ENCODE peak calls at places on chromosomes 1 and 21, in four cellular contexts. One of them, this sample, is unnamed.

GRCh38 chr1:24865168-24865567 is 64.9 kb downstream of the RUNX3 start:
- DNase-seq in Calu3: no peak
- DNase-seq in HFFc6: no peak
- DNase-seq in endothelial cell: no peak
- DNase-seq in this sample: no peak

GRCh38 chr1:193143285-193143684 is 21.5 kb downstream of the CDC73 start:
- DNase-seq in Calu3: no peak
- DNase-seq in HFFc6: no peak
- DNase-seq in endothelial cell: no peak
- DNase-seq in this sample: peak

GRCh38 chr21:30444204-30444603 is 4.1 kb downstream of the KRTAP15-1 start:
- DNase-seq in Calu3: no peak
- DNase-seq in HFFc6: no peak
- DNase-seq in endothelial cell: peak
- DNase-seq in this sample: no peak

GRCh38 chr1:230816018-230816417 is 52.3 kb downstream of the C1orf198 start:
- DNase-seq in Calu3: no peak
- DNase-seq in HFFc6: no peak
- DNase-seq in endothelial cell: no peak
- DNase-seq in this sample: no peak

GRCh38 chr1:119001181-119002018 is 13.3 kb upstream of the TBX15 start:
- DNase-seq in Calu3: peak
- DNase-seq in HFFc6: no peak
- DNase-seq in endothelial cell: no peak
- DNase-seq in this sample: no peak

GRCh38 chr1:204959374-204959773 is 83.6 kb upstream of the CNTN2 start:
- DNase-seq in Calu3: no peak
- DNase-seq in HFFc6: no peak
- DNase-seq in endothelial cell: no peak
- DNase-seq in this sample: no peak

GRCh38 chr21:45443595-45444181 is 38.7 kb downstream of the COL18A1 start:
- DNase-seq in Calu3: no peak
- DNase-seq in HFFc6: no peak
- DNase-seq in endothelial cell: no peak
- DNase-seq in this sample: no peak

GRCh38 chr1:36835017-36835695 is 199.2 kb downstream of the GRIK3 start:
- DNase-seq in Calu3: no peak
- DNase-seq in HFFc6: no peak
- DNase-seq in endothelial cell: no peak
- DNase-seq in this sample: no peak

GRCh38 chr1:159170639-159171038 is 776 bp upstream of the CADM3 start:
- DNase-seq in Calu3: no peak
- DNase-seq in HFFc6: no peak
- DNase-seq in endothelial cell: no peak
- DNase-seq in this sample: no peak

GRCh38 chr1:233679030-233679429 is 65.1 kb downstream of the KCNK1 start:
- DNase-seq in Calu3: no peak
- DNase-seq in HFFc6: no peak
- DNase-seq in endothelial cell: no peak
- DNase-seq in this sample: no peak

GRCh38 chr1:86739901-86740507 is 35.6 kb downstream of the SH3GLB1 start:
- DNase-seq in Calu3: no peak
- DNase-seq in HFFc6: no peak
- DNase-seq in endothelial cell: no peak
- DNase-seq in this sample: no peak

GRCh38 chr1:157163273-157164127 is 25.3 kb upstream of the ETV3 start:
- DNase-seq in Calu3: peak
- DNase-seq in HFFc6: peak
- DNase-seq in endothelial cell: peak
- DNase-seq in this sample: peak

GRCh38 chr1:165539306-165539705 is 4.5 kb upstream of the LRRC52 start:
- DNase-seq in Calu3: peak
- DNase-seq in HFFc6: no peak
- DNase-seq in endothelial cell: no peak
- DNase-seq in this sample: no peak

GRCh38 chr21:17828223-17828622 is 9.1 kb upstream of the C21orf91 start:
- DNase-seq in Calu3: no peak
- DNase-seq in HFFc6: peak
- DNase-seq in endothelial cell: no peak
- DNase-seq in this sample: peak

GRCh38 chr1:246931549-246932365 is at the start of gene AHCTF1:
- DNase-seq in Calu3: peak
- DNase-seq in HFFc6: peak
- DNase-seq in endothelial cell: peak
- DNase-seq in this sample: peak

GRCh38 chr1:242425232-242425631 is 99.3 kb downstream of the PLD5 start:
- DNase-seq in Calu3: no peak
- DNase-seq in HFFc6: no peak
- DNase-seq in endothelial cell: no peak
- DNase-seq in this sample: no peak

GRCh38 chr1:244419004-244419403 is 32.7 kb downstream of the ADSS2 start:
- DNase-seq in Calu3: no peak
- DNase-seq in HFFc6: no peak
- DNase-seq in endothelial cell: no peak
- DNase-seq in this sample: no peak

GRCh38 chr21:16425297-16425696 is 695.5 kb downstream of the USP25 start:
- DNase-seq in Calu3: no peak
- DNase-seq in HFFc6: no peak
- DNase-seq in endothelial cell: no peak
- DNase-seq in this sample: no peak

GRCh38 chr1:58072450-58072849 is 474.1 kb downstream of the OMA1 start:
- DNase-seq in Calu3: no peak
- DNase-seq in HFFc6: no peak
- DNase-seq in endothelial cell: no peak
- DNase-seq in this sample: no peak

GRCh38 chr1:227542153-227543120 is 20.9 kb upstream of the ZNF678 start:
- DNase-seq in Calu3: peak
- DNase-seq in HFFc6: peak
- DNase-seq in endothelial cell: peak
- DNase-seq in this sample: peak

GRCh38 chr1:193609592-193609991 is 423.2 kb upstream of the B3GALT2 start:
- DNase-seq in Calu3: no peak
- DNase-seq in HFFc6: no peak
- DNase-seq in endothelial cell: no peak
- DNase-seq in this sample: no peak

GRCh38 chr1:22689505-22689904 is 21.1 kb upstream of the EPHB2 start:
- DNase-seq in Calu3: no peak
- DNase-seq in HFFc6: peak
- DNase-seq in endothelial cell: no peak
- DNase-seq in this sample: peak

GRCh38 chr1:205500240-205501218 is 3.9 kb upstream of the CDK18 start:
- DNase-seq in Calu3: no peak
- DNase-seq in HFFc6: peak
- DNase-seq in endothelial cell: no peak
- DNase-seq in this sample: no peak

GRCh38 chr1:173297798-173298391 is 90.8 kb upstream of the TNFSF4 start:
- DNase-seq in Calu3: no peak
- DNase-seq in HFFc6: no peak
- DNase-seq in endothelial cell: no peak
- DNase-seq in this sample: peak

GRCh38 chr1:36387141-36387949 is 1.6 kb upstream of the STK40 start:
- DNase-seq in Calu3: no peak
- DNase-seq in HFFc6: peak
- DNase-seq in endothelial cell: no peak
- DNase-seq in this sample: peak

GRCh38 chr1:245825128-245825901 is 670.5 kb downstream of the KIF26B start:
- DNase-seq in Calu3: no peak
- DNase-seq in HFFc6: no peak
- DNase-seq in endothelial cell: no peak
- DNase-seq in this sample: no peak
- TF ChIP-seq CTCF in Calu3: no peak
- TF ChIP-seq CTCF in HFFc6: no peak
- TF ChIP-seq CTCF in endothelial cell: no peak
- TF ChIP-seq CTCF in this sample: peak

DNA sequence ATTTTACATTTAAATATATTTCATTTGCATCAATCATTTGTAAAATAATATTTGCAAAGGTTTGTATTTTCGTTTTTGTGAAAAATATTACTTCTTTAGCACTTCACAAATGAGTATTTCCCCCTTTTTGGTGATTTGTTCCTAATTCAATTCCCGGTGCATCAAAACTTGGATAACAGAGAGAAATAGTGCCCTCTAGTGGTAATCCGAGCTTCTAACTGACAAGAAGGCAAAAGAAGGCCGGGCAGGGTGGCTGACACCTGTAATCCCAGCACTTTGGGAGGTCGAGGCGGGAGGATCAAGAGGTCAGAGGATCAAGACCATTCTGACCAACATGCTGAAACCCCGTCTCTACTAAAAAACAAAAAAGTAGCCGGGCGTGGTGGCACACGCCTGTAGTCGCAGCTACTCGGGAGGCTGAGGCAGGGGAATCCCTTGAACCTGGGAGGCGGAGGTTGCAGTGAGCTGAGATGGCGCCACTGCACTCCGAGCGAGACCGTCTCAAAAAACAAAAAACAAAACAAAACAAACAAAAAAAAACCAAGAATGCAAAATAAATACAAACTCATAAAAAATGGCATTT is 137.7 kb downstream of the COL11A1 start:
- DNase-seq in Calu3: peak
- DNase-seq in HFFc6: peak
- DNase-seq in endothelial cell: peak
- DNase-seq in this sample: peak
- TF ChIP-seq CTCF in Calu3: no peak
- TF ChIP-seq CTCF in HFFc6: peak
- TF ChIP-seq CTCF in endothelial cell: peak
- TF ChIP-seq CTCF in this sample: peak

GRCh38 chr1:229046251-229046853 is 224.6 kb upstream of the RAB4A start:
- DNase-seq in Calu3: no peak
- DNase-seq in HFFc6: no peak
- DNase-seq in endothelial cell: no peak
- DNase-seq in this sample: no peak
- TF ChIP-seq CTCF in Calu3: no peak
- TF ChIP-seq CTCF in HFFc6: no peak
- TF ChIP-seq CTCF in endothelial cell: no peak
- TF ChIP-seq CTCF in this sample: no peak

DNA sequence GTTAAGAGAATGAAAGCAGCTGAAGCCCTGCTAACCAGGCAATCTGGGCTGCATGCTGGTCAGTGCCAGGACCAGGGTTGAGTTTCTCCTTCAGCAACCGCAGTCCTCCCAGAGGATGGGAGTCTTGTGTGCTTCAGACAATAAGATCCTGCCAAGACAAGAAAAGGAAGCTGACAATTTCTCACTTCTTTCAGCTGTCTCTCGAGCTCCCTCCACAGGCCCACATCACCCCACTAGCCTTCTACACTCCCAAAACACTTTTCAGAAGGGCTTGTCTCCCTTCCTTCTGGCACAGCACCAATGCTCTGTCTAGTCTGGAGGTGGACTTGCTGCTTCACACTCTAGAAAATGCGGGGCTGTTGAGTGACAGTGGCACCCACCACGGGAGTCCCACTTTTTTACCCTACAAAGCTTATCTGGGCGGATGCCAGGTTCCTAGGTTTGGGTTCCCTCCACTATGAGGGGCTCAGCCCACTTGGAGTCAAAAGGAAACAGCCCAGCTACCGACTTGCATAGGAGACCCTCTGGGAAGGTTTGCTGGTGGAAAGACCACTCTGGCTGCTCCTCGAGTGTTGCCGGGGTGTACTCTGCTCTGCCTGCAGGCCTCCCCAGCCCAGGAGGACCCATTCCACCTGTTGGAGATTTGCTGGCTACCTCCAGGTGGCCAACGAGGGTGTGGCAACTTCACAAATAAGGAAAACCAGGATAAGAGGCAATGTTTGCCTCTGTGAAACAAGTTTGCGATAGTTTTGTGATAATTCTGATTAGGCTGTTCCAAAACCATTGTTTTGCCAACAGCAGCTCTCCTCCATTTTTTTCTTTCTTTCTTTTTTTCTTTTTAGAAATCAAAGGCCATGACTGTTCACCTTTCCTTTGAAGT is 68.9 kb downstream of the TENT5C start:
- DNase-seq in Calu3: no peak
- DNase-seq in HFFc6: no peak
- DNase-seq in endothelial cell: peak
- DNase-seq in this sample: no peak
- TF ChIP-seq CTCF in Calu3: no peak
- TF ChIP-seq CTCF in HFFc6: peak
- TF ChIP-seq CTCF in endothelial cell: no peak
- TF ChIP-seq CTCF in this sample: no peak

GRCh38 chr1:81811757-81812371 is 11.1 kb downstream of the ADGRL2 start:
- DNase-seq in Calu3: no peak
- DNase-seq in HFFc6: no peak
- DNase-seq in endothelial cell: no peak
- DNase-seq in this sample: no peak
- TF ChIP-seq CTCF in Calu3: no peak
- TF ChIP-seq CTCF in HFFc6: peak
- TF ChIP-seq CTCF in endothelial cell: peak
- TF ChIP-seq CTCF in this sample: peak

GRCh38 chr1:55071477-55071876 is 32.1 kb downstream of the PCSK9 start:
- DNase-seq in Calu3: peak
- DNase-seq in HFFc6: peak
- DNase-seq in endothelial cell: peak
- DNase-seq in this sample: peak
- TF ChIP-seq CTCF in Calu3: peak
- TF ChIP-seq CTCF in HFFc6: peak
- TF ChIP-seq CTCF in endothelial cell: no peak
- TF ChIP-seq CTCF in this sample: peak

GRCh38 chr1:182195733-182196132 is 134.2 kb upstream of the ZNF648 start:
- DNase-seq in Calu3: no peak
- DNase-seq in HFFc6: no peak
- DNase-seq in endothelial cell: no peak
- DNase-seq in this sample: no peak

GRCh38 chr1:182196897-182197546 is 135.5 kb upstream of the ZNF648 start:
- DNase-seq in Calu3: no peak
- DNase-seq in HFFc6: no peak
- DNase-seq in endothelial cell: no peak
- DNase-seq in this sample: no peak

GRCh38 chr1:182200025-182200814 is 138.7 kb upstream of the ZNF648 start:
- DNase-seq in Calu3: no peak
- DNase-seq in HFFc6: no peak
- DNase-seq in endothelial cell: no peak
- DNase-seq in this sample: no peak

GRCh38 chr1:182197555-182197954 is 136.0 kb upstream of the ZNF648 start:
- DNase-seq in Calu3: no peak
- DNase-seq in HFFc6: no peak
- DNase-seq in endothelial cell: no peak
- DNase-seq in this sample: no peak

DNA sequence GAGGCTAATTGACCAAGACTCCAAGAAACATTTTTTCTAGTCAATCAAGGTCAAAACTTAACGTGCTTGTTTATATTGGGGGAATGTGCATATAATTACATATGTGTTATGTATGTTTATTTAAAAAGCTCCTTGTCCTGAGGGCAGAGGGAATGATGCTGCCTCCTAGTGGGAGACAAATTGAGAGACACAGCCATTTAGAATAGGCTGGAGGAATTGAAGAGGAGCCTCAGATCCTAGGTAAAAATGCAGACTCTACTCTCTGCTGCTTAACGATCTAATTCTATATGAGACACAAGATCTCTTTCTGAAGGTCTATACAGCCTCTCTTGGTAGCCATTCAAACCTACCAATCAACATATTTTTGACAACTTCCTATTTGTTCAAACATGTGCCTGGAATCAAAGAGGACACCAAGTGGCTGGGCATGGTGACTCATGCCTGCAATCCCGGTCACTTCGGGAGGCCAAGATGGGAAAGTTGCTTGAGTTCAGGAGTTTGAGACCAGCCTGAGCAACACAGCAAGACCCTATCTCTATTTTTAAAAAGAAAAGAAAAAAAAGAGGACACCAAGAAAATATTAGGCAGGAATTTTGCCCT is 136.6 kb upstream of the ZNF648 start:
- DNase-seq in Calu3: peak
- DNase-seq in HFFc6: peak
- DNase-seq in endothelial cell: no peak
- DNase-seq in this sample: no peak
- TF ChIP-seq CTCF in Calu3: no peak
- TF ChIP-seq CTCF in HFFc6: peak
- TF ChIP-seq CTCF in endothelial cell: no peak
- TF ChIP-seq CTCF in this sample: peak